ENCODE peak calls at places on chromosomes 13 and 19, in five cellular contexts. One of them, this sample, is unnamed.

GRCh38 chr13:89925107-89925506 is 1422.4 kb upstream of the MIR17HG start:
- DNase-seq in neural progenitor cell: peak; percentile 57
- DNase-seq in fibroblast of lung: peak; percentile 20
- DNase-seq in SK-N-MC: peak; percentile 12
- DNase-seq in PC-9: no peak
- DNase-seq in this sample: peak; percentile 72

GRCh38 chr13:72025836-72026235 is 158.8 kb upstream of the DACH1 start:
- DNase-seq in neural progenitor cell: no peak
- DNase-seq in fibroblast of lung: peak; percentile 64
- DNase-seq in SK-N-MC: no peak
- DNase-seq in PC-9: no peak
- DNase-seq in this sample: no peak

GRCh38 chr19:39951686-39952085 is 17.3 kb upstream of the FCGBP start:
- DNase-seq in neural progenitor cell: no peak
- DNase-seq in fibroblast of lung: peak; percentile 23
- DNase-seq in SK-N-MC: no peak
- DNase-seq in PC-9: no peak
- DNase-seq in this sample: no peak

GRCh38 chr19:21202865-21203494 is 61.1 kb downstream of the ZNF431 start:
- DNase-seq in neural progenitor cell: peak; percentile 65
- DNase-seq in fibroblast of lung: peak; percentile 5
- DNase-seq in SK-N-MC: peak; percentile 8
- DNase-seq in PC-9: peak; percentile 15
- DNase-seq in this sample: peak; percentile 92

GRCh38 chr13:80166352-80166751 is 174.6 kb downstream of the SPRY2 start:
- DNase-seq in neural progenitor cell: no peak
- DNase-seq in fibroblast of lung: peak; percentile 40
- DNase-seq in SK-N-MC: no peak
- DNase-seq in PC-9: no peak
- DNase-seq in this sample: no peak

GRCh38 chr13:36054041-36054440 is 77.1 kb downstream of the DCLK1 start:
- DNase-seq in neural progenitor cell: no peak
- DNase-seq in fibroblast of lung: no peak
- DNase-seq in SK-N-MC: no peak
- DNase-seq in PC-9: no peak
- DNase-seq in this sample: no peak

GRCh38 chr13:30959678-30960077 is 27.2 kb downstream of the TEX26 start:
- DNase-seq in neural progenitor cell: no peak
- DNase-seq in fibroblast of lung: no peak
- DNase-seq in SK-N-MC: no peak
- DNase-seq in PC-9: no peak
- DNase-seq in this sample: no peak

GRCh38 chr19:13839193-13839937 is 37.6 kb upstream of the NANOS3 start:
- DNase-seq in neural progenitor cell: peak; percentile 44
- DNase-seq in fibroblast of lung: peak; percentile 88
- DNase-seq in SK-N-MC: no peak
- DNase-seq in PC-9: peak; percentile 89
- DNase-seq in this sample: peak; percentile 78

GRCh38 chr13:113756441-113757097 is 2.5 kb upstream of the TMEM255B start:
- DNase-seq in neural progenitor cell: no peak
- DNase-seq in fibroblast of lung: no peak
- DNase-seq in SK-N-MC: no peak
- DNase-seq in PC-9: no peak
- DNase-seq in this sample: no peak

GRCh38 chr13:45825124-45825650 is 26.4 kb downstream of the SIAH3 start:
- DNase-seq in neural progenitor cell: no peak
- DNase-seq in fibroblast of lung: no peak
- DNase-seq in SK-N-MC: no peak
- DNase-seq in PC-9: no peak
- DNase-seq in this sample: no peak

GRCh38 chr19:33171222-33171795 is 22.8 kb upstream of the LRP3 start:
- DNase-seq in neural progenitor cell: no peak
- DNase-seq in fibroblast of lung: no peak
- DNase-seq in SK-N-MC: no peak
- DNase-seq in PC-9: no peak
- DNase-seq in this sample: no peak

GRCh38 chr13:94160875-94161274 is 318.6 kb downstream of the DCT start:
- DNase-seq in neural progenitor cell: no peak
- DNase-seq in fibroblast of lung: no peak
- DNase-seq in SK-N-MC: no peak
- DNase-seq in PC-9: no peak
- DNase-seq in this sample: no peak

GRCh38 chr13:23391752-23392151 is 41.8 kb downstream of the SACS start:
- DNase-seq in neural progenitor cell: no peak
- DNase-seq in fibroblast of lung: peak; percentile 68
- DNase-seq in SK-N-MC: no peak
- DNase-seq in PC-9: no peak
- DNase-seq in this sample: no peak

GRCh38 chr19:18895828-18896341 is at the start of gene CERS1:
- DNase-seq in neural progenitor cell: peak; percentile 82
- DNase-seq in fibroblast of lung: peak; percentile 27
- DNase-seq in SK-N-MC: no peak
- DNase-seq in PC-9: no peak
- DNase-seq in this sample: peak; percentile 68

GRCh38 chr19:31127132-31127967 is 221.9 kb downstream of the TSHZ3 start:
- DNase-seq in neural progenitor cell: no peak
- DNase-seq in fibroblast of lung: peak; percentile 98
- DNase-seq in SK-N-MC: no peak
- DNase-seq in PC-9: no peak
- DNase-seq in this sample: no peak

GRCh38 chr19:1888385-1888784 is 3.1 kb upstream of the ABHD17A start:
- DNase-seq in neural progenitor cell: no peak
- DNase-seq in fibroblast of lung: no peak
- DNase-seq in SK-N-MC: no peak
- DNase-seq in PC-9: no peak
- DNase-seq in this sample: no peak

GRCh38 chr19:902446-903226 is 9.4 kb downstream of the RNU6-9 start:
- DNase-seq in neural progenitor cell: no peak
- DNase-seq in fibroblast of lung: no peak
- DNase-seq in SK-N-MC: no peak
- DNase-seq in PC-9: no peak
- DNase-seq in this sample: no peak

GRCh38 chr19:46766569-46767317 is 20.5 kb upstream of the STRN4 start:
- DNase-seq in neural progenitor cell: peak; percentile 69
- DNase-seq in fibroblast of lung: no peak
- DNase-seq in SK-N-MC: no peak
- DNase-seq in PC-9: peak; percentile 39
- DNase-seq in this sample: peak; percentile 89

GRCh38 chr13:49454388-49455015 is 10.4 kb downstream of the SETDB2 start:
- DNase-seq in neural progenitor cell: no peak
- DNase-seq in fibroblast of lung: peak; percentile 68
- DNase-seq in SK-N-MC: no peak
- DNase-seq in PC-9: no peak
- DNase-seq in this sample: peak; percentile 6

GRCh38 chr13:113458218-113459065 is 5.2 kb upstream of the ADPRHL1 start:
- DNase-seq in neural progenitor cell: peak; percentile 57
- DNase-seq in fibroblast of lung: peak; percentile 42
- DNase-seq in SK-N-MC: peak; percentile 26
- DNase-seq in PC-9: no peak
- DNase-seq in this sample: peak; percentile 59

GRCh38 chr19:39927524-39928356 is 6.7 kb downstream of the FCGBP start:
- DNase-seq in neural progenitor cell: no peak
- DNase-seq in fibroblast of lung: no peak
- DNase-seq in SK-N-MC: no peak
- DNase-seq in PC-9: no peak
- DNase-seq in this sample: no peak

GRCh38 chr13:24146961-24147569 is 13.5 kb upstream of the SPATA13 start:
- DNase-seq in neural progenitor cell: no peak
- DNase-seq in fibroblast of lung: peak; percentile 43
- DNase-seq in SK-N-MC: no peak
- DNase-seq in PC-9: no peak
- DNase-seq in this sample: no peak

GRCh38 chr13:106143930-106144709 is 391.3 kb downstream of the EFNB2 start:
- DNase-seq in neural progenitor cell: no peak
- DNase-seq in fibroblast of lung: no peak
- DNase-seq in SK-N-MC: no peak
- DNase-seq in PC-9: peak; percentile 44
- DNase-seq in this sample: peak; percentile 74

GRCh38 chr13:49304356-49304755 is 56.6 kb downstream of the CDADC1 start:
- DNase-seq in neural progenitor cell: no peak
- DNase-seq in fibroblast of lung: no peak
- DNase-seq in SK-N-MC: no peak
- DNase-seq in PC-9: no peak
- DNase-seq in this sample: no peak

GRCh38 chr19:42942187-42942789 is 5.3 kb upstream of the PSG7 start:
- DNase-seq in neural progenitor cell: no peak
- DNase-seq in fibroblast of lung: no peak
- DNase-seq in SK-N-MC: no peak
- DNase-seq in PC-9: no peak
- DNase-seq in this sample: peak; percentile 74

GRCh38 chr13:27450921-27451461 is 627 bp upstream of the MTIF3 start:
- DNase-seq in neural progenitor cell: peak; percentile 58
- DNase-seq in fibroblast of lung: peak; percentile 66
- DNase-seq in SK-N-MC: no peak
- DNase-seq in PC-9: no peak
- DNase-seq in this sample: peak; percentile 64

GRCh38 chr19:19653597-19654147 is 9.8 kb downstream of the ATP13A1 start:
- DNase-seq in neural progenitor cell: no peak
- DNase-seq in fibroblast of lung: no peak
- DNase-seq in SK-N-MC: no peak
- DNase-seq in PC-9: no peak
- DNase-seq in this sample: no peak

GRCh38 chr19:1182068-1182467 is 8.0 kb upstream of the SBNO2 start:
- DNase-seq in neural progenitor cell: no peak
- DNase-seq in fibroblast of lung: no peak
- DNase-seq in SK-N-MC: no peak
- DNase-seq in PC-9: no peak
- DNase-seq in this sample: no peak

GRCh38 chr19:42108527-42109389 is 23.5 kb downstream of the POU2F2 start:
- DNase-seq in neural progenitor cell: peak; percentile 93
- DNase-seq in fibroblast of lung: peak; percentile 79
- DNase-seq in SK-N-MC: peak; percentile 60
- DNase-seq in PC-9: peak; percentile 83
- DNase-seq in this sample: peak; percentile 96

GRCh38 chr13:23928985-23929384 is 31.7 kb upstream of the C1QTNF9B start:
- DNase-seq in neural progenitor cell: no peak
- DNase-seq in fibroblast of lung: peak; percentile 93
- DNase-seq in SK-N-MC: no peak
- DNase-seq in PC-9: no peak
- DNase-seq in this sample: no peak

GRCh38 chr13:30998548-30999140 is 66.2 kb downstream of the TEX26 start:
- DNase-seq in neural progenitor cell: peak; percentile 27
- DNase-seq in fibroblast of lung: peak; percentile 85
- DNase-seq in SK-N-MC: no peak
- DNase-seq in PC-9: no peak
- DNase-seq in this sample: no peak

GRCh38 chr19:1309977-1310852 is 24.5 kb downstream of the EFNA2 start:
- DNase-seq in neural progenitor cell: no peak
- DNase-seq in fibroblast of lung: no peak
- DNase-seq in SK-N-MC: no peak
- DNase-seq in PC-9: no peak
- DNase-seq in this sample: no peak

GRCh38 chr19:2578911-2579677 is 103.2 kb downstream of the GADD45B start:
- DNase-seq in neural progenitor cell: peak; percentile 93
- DNase-seq in fibroblast of lung: peak; percentile 91
- DNase-seq in SK-N-MC: no peak
- DNase-seq in PC-9: peak; percentile 93
- DNase-seq in this sample: peak; percentile 93

GRCh38 chr13:32650705-32651311 is 64.6 kb downstream of the PDS5B start:
- DNase-seq in neural progenitor cell: peak; percentile 76
- DNase-seq in fibroblast of lung: peak; percentile 59
- DNase-seq in SK-N-MC: peak; percentile 22
- DNase-seq in PC-9: peak; percentile 14
- DNase-seq in this sample: peak; percentile 87

GRCh38 chr19:52778811-52779210 is 7.8 kb downstream of the ZNF600 start:
- DNase-seq in neural progenitor cell: no peak
- DNase-seq in fibroblast of lung: no peak
- DNase-seq in SK-N-MC: no peak
- DNase-seq in PC-9: no peak
- DNase-seq in this sample: no peak

GRCh38 chr19:11165486-11166030 is 10.0 kb upstream of the SPC24 start:
- DNase-seq in neural progenitor cell: no peak
- DNase-seq in fibroblast of lung: no peak
- DNase-seq in SK-N-MC: no peak
- DNase-seq in PC-9: no peak
- DNase-seq in this sample: no peak

GRCh38 chr13:42214445-42214844 is 57.5 kb upstream of the AKAP11 start:
- DNase-seq in neural progenitor cell: no peak
- DNase-seq in fibroblast of lung: no peak
- DNase-seq in SK-N-MC: no peak
- DNase-seq in PC-9: peak; percentile 14
- DNase-seq in this sample: no peak
- TF ChIP-seq EZH2 in neural progenitor cell: no peak
- TF ChIP-seq EZH2 in fibroblast of lung: no peak
- TF ChIP-seq EZH2 in SK-N-MC: no peak
- TF ChIP-seq EZH2 in PC-9: no peak
- TF ChIP-seq EZH2 in this sample: no peak

DNA sequence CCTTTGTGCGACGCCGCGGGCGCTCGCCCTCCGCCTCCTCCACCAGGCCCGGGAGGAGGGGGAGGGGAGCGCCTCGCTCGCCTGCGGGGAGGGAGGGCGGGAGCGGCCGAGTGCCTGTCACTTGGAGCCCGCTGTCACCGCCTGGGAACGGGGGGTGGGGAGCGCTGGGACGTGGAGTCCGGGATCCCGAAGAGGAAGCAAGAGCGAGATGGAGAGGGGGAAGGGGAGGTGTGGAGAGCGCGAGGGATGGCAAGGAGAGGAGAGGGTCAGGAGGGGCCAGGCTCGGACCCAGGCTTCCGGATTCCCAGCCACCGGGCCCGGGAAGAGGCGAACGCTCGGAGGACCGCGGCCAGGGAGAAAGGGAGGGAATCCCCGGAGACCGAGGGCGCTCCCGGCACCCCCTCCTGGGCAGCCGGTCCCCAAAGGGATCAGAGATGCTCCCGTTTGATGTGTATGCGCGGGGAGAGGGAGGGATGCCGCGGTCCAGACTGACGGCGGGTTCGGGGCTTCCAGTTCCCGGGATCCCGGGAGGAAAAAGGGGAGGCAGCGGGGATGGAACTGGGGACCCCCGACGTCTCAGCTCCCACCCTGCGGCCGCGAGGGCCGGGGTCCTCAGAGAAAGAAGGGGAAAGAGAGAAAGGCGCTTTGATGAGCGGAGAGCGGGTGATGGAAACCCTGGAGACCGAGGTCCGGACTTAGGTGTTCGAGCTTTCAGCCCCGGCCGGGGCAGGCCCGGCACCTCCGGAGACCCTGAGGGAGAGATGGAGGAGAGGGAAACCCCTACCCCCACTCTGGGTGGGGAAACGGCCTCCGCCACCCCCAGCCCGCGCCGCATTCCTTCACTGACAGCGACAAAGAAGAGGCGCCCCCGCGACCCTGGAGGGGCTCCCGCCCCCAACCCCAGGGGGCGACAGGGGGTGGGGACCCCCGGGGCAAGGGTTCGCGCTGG is 4.7 kb upstream of the DPF1 start:
- DNase-seq in neural progenitor cell: peak; percentile 87
- DNase-seq in fibroblast of lung: no peak
- DNase-seq in SK-N-MC: no peak
- DNase-seq in PC-9: no peak
- DNase-seq in this sample: peak; percentile 87
- TF ChIP-seq EZH2 in neural progenitor cell: no peak
- TF ChIP-seq EZH2 in fibroblast of lung: no peak
- TF ChIP-seq EZH2 in SK-N-MC: no peak
- TF ChIP-seq EZH2 in PC-9: no peak
- TF ChIP-seq EZH2 in this sample: no peak

GRCh38 chr13:112056284-112056727 is 10.6 kb upstream of the SOX1 start:
- DNase-seq in neural progenitor cell: peak; percentile 73
- DNase-seq in fibroblast of lung: no peak
- DNase-seq in SK-N-MC: no peak
- DNase-seq in PC-9: no peak
- DNase-seq in this sample: peak; percentile 88
- TF ChIP-seq EZH2 in neural progenitor cell: peak; percentile 76
- TF ChIP-seq EZH2 in fibroblast of lung: no peak
- TF ChIP-seq EZH2 in SK-N-MC: peak; percentile 47
- TF ChIP-seq EZH2 in PC-9: no peak
- TF ChIP-seq EZH2 in this sample: peak; percentile 93

GRCh38 chr19:14979498-14980255 is at the start of gene SLC1A6:
- DNase-seq in neural progenitor cell: peak; percentile 89
- DNase-seq in fibroblast of lung: no peak
- DNase-seq in SK-N-MC: no peak
- DNase-seq in PC-9: no peak
- DNase-seq in this sample: peak; percentile 83
- TF ChIP-seq EZH2 in neural progenitor cell: no peak
- TF ChIP-seq EZH2 in fibroblast of lung: peak; percentile 17
- TF ChIP-seq EZH2 in SK-N-MC: no peak
- TF ChIP-seq EZH2 in PC-9: no peak
- TF ChIP-seq EZH2 in this sample: no peak

This sample was measured in GM23338.